ENCODE peak calls at places on chromosomes 16 and 17, in ten cellular contexts. T is glutamatergic neuron; A is stimulated activated CD4-positive, alpha-beta T cell treated with anti-CD3 and anti-CD28 coated beads, TNF-alpha, amount 100 ng/mL, for 1 hour; K is NCI-H2081; H is aorta; I is cardiac muscle cell; X is GM12878; S is hypothalamus; G is fibroblast of mammary gland; D is AG04449. M is an unnamed sample.

GRCh38 chr17:43756176-43756575 is 2.4 kb downstream of the SOST start:
- DNase-seq in T (no peak), X (no peak), H (no peak), G (no peak), I (no peak), S (no peak), A (no peak), D (no peak), K (no peak), M (no peak)

GRCh38 chr16:4847774-4848587 is 700 bp downstream of the UBN1 start:
- DNase-seq in S (no peak), K (peak), G (peak), T (peak), D (no peak), H (peak), A (no peak), I (peak), X (no peak), M (peak)

GRCh38 chr17:47962901-47963300 is 5.2 kb upstream of the PRR15L start:
- DNase-seq in G (no peak), X (no peak), K (no peak), T (no peak), D (no peak), I (no peak), A (no peak), H (no peak), S (no peak), M (no peak)

GRCh38 chr16:68229431-68230175 is 6.3 kb downstream of the ESRP2 start:
- DNase-seq in S (no peak), X (no peak), A (no peak), D (peak), H (peak), G (peak), I (peak), T (no peak), K (peak), M (peak)

GRCh38 chr17:28644782-28645575 is at the start of gene BLTP2:
- DNase-seq in T (peak), G (peak), K (peak), I (peak), D (peak), A (peak), X (peak), S (peak), H (peak), M (peak)

GRCh38 chr17:45029758-45030423 is 21.5 kb downstream of the DCAKD start:
- DNase-seq in T (no peak), I (no peak), H (no peak), K (no peak), D (no peak), G (no peak), S (no peak), A (no peak), X (peak), M (no peak)

GRCh38 chr17:58974354-58974753 is 132.3 kb downstream of the TRIM37 start:
- DNase-seq in G (no peak), K (no peak), X (no peak), I (no peak), A (no peak), D (no peak), S (no peak), T (no peak), H (no peak), M (no peak)

GRCh38 chr17:44044092-44044491 is 22.4 kb downstream of the LSM12 start:
- DNase-seq in T (no peak), X (no peak), I (no peak), K (no peak), H (no peak), S (no peak), D (no peak), A (no peak), G (peak), M (peak)

GRCh38 chr17:72123964-72124791 is 3.4 kb downstream of the SOX9 start:
- DNase-seq in S (no peak), I (no peak), G (no peak), X (no peak), A (no peak), H (no peak), D (no peak), T (peak), K (no peak), M (no peak)

GRCh38 chr17:40284085-40284713 is 3.5 kb upstream of the CDC6 start:
- DNase-seq in A (no peak), G (peak), I (no peak), T (no peak), H (no peak), K (no peak), S (no peak), D (peak), X (no peak), M (peak)

GRCh38 chr16:48101069-48101674 is 54.6 kb downstream of the ABCC12 start:
- DNase-seq in T (no peak), G (no peak), A (no peak), I (no peak), X (peak), K (peak), H (no peak), S (no peak), D (no peak), M (no peak)

GRCh38 chr17:17132746-17133145 is 73.4 kb downstream of the PLD6 start:
- DNase-seq in T (no peak), S (no peak), G (no peak), I (no peak), K (peak), A (no peak), D (no peak), X (no peak), H (no peak), M (no peak)

GRCh38 chr16:68444058-68444657 is 4.2 kb downstream of the SMPD3 start:
- DNase-seq in S (no peak), T (no peak), K (no peak), D (no peak), G (peak), I (peak), X (no peak), H (no peak), A (no peak), M (peak)

GRCh38 chr16:19810817-19811731 is 73.6 kb downstream of the GPRC5B start:
- DNase-seq in H (no peak), I (no peak), K (no peak), X (no peak), D (peak), T (no peak), A (no peak), G (peak), S (no peak), M (peak)

GRCh38 chr16:29789775-29790182 is 772 bp upstream of the KIF22 start:
- DNase-seq in S (no peak), T (no peak), I (no peak), A (no peak), K (no peak), D (no peak), G (no peak), H (no peak), X (no peak), M (no peak)

GRCh38 chr17:79022507-79022991 is 1.4 kb upstream of the C1QTNF1 start:
- DNase-seq in X (no peak), G (no peak), S (no peak), H (peak), K (no peak), D (no peak), T (no peak), I (no peak), A (no peak), M (no peak)